ENCODE peak calls at places on chromosomes 4 and X, in nine cellular contexts. G is SJSA1, U is H9, R is endodermal cell, J is HCT116, L is GM23248, P is mammary epithelial cell, H is A549, Z is psoas muscle. B is an unnamed sample. For H3K9me3, the result is how much of the 10 kb centered on the place peaks cover.

GRCh38 chrX:71098302-71098701 is 2.7 kb downstream of the FOXO4 start:
- DNase-seq in H (peak), L (peak), Z (peak), R (peak), G (no peak), J (peak), P (no peak), U (no peak), B (peak)

GRCh38 chr4:100184787-100185186 is 5.5 kb downstream of the DDIT4L start:
- DNase-seq in Z (no peak), U (no peak), L (no peak), H (no peak), P (no peak), J (no peak), G (no peak), R (no peak), B (no peak)

GRCh38 chrX:7985568-7985967 is 58.4 kb upstream of the PNPLA4 start:
- DNase-seq in G (no peak), H (no peak), R (no peak), P (peak), Z (no peak), J (no peak), L (peak), U (no peak), B (no peak)

GRCh38 chr4:19735012-19735411 is 516.7 kb upstream of the SLIT2 start:
- DNase-seq in H (no peak), Z (no peak), G (no peak), J (no peak), P (no peak), R (no peak), L (peak), U (no peak), B (peak)

GRCh38 chr4:185902654-185903053 is 90.7 kb upstream of the SORBS2 start:
- DNase-seq in U (no peak), J (no peak), H (peak), P (peak), Z (no peak), G (no peak), L (peak), R (no peak), B (no peak)

GRCh38 chrX:53257166-53257565 is 24.2 kb downstream of the IQSEC2 start:
- DNase-seq in J (no peak), Z (no peak), G (no peak), R (no peak), U (no peak), P (no peak), L (no peak), H (no peak), B (no peak)

GRCh38 chrX:24125028-24125612 is 24.4 kb upstream of the ZFX start:
- DNase-seq in U (no peak), L (no peak), Z (no peak), P (no peak), R (no peak), G (no peak), J (no peak), H (no peak), B (no peak)

GRCh38 chr4:25030283-25031076 is at the start of gene LGI2:
- DNase-seq in G (no peak), L (peak), P (no peak), J (no peak), H (no peak), U (peak), Z (peak), R (peak), B (peak)

GRCh38 chr4:3874525-3875110 is 108.4 kb downstream of the ADRA2C start:
- DNase-seq in P (no peak), U (no peak), L (no peak), J (no peak), R (peak), Z (no peak), G (peak), H (no peak), B (no peak)

GRCh38 chrX:37942170-37942569 is 64.2 kb upstream of the SYTL5 start:
- DNase-seq in H (no peak), J (no peak), G (no peak), Z (no peak), R (no peak), L (no peak), U (no peak), P (no peak), B (no peak)

GRCh38 chr4:19684079-19684478 is 567.6 kb upstream of the SLIT2 start:
- DNase-seq in H (no peak), Z (no peak), J (no peak), L (peak), G (no peak), P (no peak), U (no peak), R (no peak), B (no peak)

GRCh38 chr4:10285028-10285427 is 168.4 kb upstream of the WDR1 start:
- DNase-seq in L (no peak), P (peak), Z (no peak), U (no peak), J (no peak), R (no peak), H (no peak), G (no peak), B (no peak)

GRCh38 chrX:9420513-9420912 is 44.3 kb upstream of the TBL1X start:
- DNase-seq in H (no peak), J (no peak), R (no peak), P (no peak), Z (no peak), G (no peak), U (no peak), L (no peak), B (peak)

GRCh38 chr4:5912614-5913019 is 19.7 kb upstream of the CRMP1 start:
- DNase-seq in G (no peak), U (peak), J (no peak), R (peak), L (no peak), P (peak), Z (no peak), H (no peak), B (no peak)

GRCh38 chrX:47515941-47516649 is 33.1 kb upstream of the ZNF41 start:
- DNase-seq in R (no peak), H (peak), P (peak), J (no peak), G (no peak), U (no peak), Z (no peak), L (peak), B (no peak)

GRCh38 chr4:16329132-16329796 is 103.0 kb upstream of the TAPT1 start:
- DNase-seq in J (no peak), H (no peak), P (no peak), L (peak), R (no peak), U (no peak), G (no peak), Z (no peak), B (no peak)

GRCh38 chr4:85725727-85726170 is 250.8 kb downstream of the ARHGAP24 start:
- DNase-seq in P (no peak), L (peak), R (no peak), Z (peak), J (no peak), G (no peak), U (no peak), H (no peak), B (peak)

GRCh38 chrX:153775293-153775595 is 5.6 kb upstream of the SRPK3 start:
- DNase-seq in L (no peak), R (no peak), P (no peak), J (no peak), G (no peak), Z (no peak), U (no peak), H (no peak), B (no peak)

GRCh38 chr4:158760866-158761265 is 8.0 kb upstream of the FNIP2 start:
- DNase-seq in H (no peak), Z (no peak), G (no peak), L (peak), R (no peak), J (no peak), P (no peak), U (no peak), B (no peak)

GRCh38 chrX:353566-354535 is 32.9 kb downstream of the PPP2R3B start:
- DNase-seq in G (no peak), Z (peak), J (no peak), L (no peak), P (no peak), H (no peak), U (no peak), R (no peak), B (no peak)

GRCh38 chr4:132417220-132417619 is 731.9 kb upstream of the PCDH10 start:
- DNase-seq in L (no peak), J (peak), H (no peak), R (no peak), Z (no peak), G (no peak), P (no peak), U (no peak), B (no peak)
- H3K9me3 ChIP-seq in L (under half), J (under half), H (under half), R (half or more), Z (under half), G (under half), P (under half), U (under half), B (under half)

GRCh38 chr4:14169460-14169859 is 541.9 kb upstream of the BOD1L1 start:
- DNase-seq in P (peak), L (peak), G (no peak), H (peak), U (no peak), R (no peak), J (no peak), Z (no peak), B (peak)

GRCh38 chr4:14165253-14165942 is 537.9 kb upstream of the BOD1L1 start:
- DNase-seq in P (no peak), J (no peak), R (no peak), Z (no peak), G (no peak), U (no peak), H (no peak), L (no peak), B (no peak)

GRCh38 chr4:14168919-14169318 is 541.4 kb upstream of the BOD1L1 start:
- DNase-seq in Z (no peak), P (peak), R (no peak), J (no peak), H (peak), U (no peak), G (no peak), L (peak), B (peak)

GRCh38 chr4:14167876-14168510 is 540.5 kb upstream of the BOD1L1 start:
- DNase-seq in L (peak), G (no peak), R (no peak), Z (no peak), J (no peak), P (peak), U (no peak), H (no peak), B (peak)
- H3K27ac ChIP-seq in L (no peak), G (no peak), R (no peak), Z (no peak), J (no peak), P (peak), U (no peak), H (peak), B (no peak)

DNA sequence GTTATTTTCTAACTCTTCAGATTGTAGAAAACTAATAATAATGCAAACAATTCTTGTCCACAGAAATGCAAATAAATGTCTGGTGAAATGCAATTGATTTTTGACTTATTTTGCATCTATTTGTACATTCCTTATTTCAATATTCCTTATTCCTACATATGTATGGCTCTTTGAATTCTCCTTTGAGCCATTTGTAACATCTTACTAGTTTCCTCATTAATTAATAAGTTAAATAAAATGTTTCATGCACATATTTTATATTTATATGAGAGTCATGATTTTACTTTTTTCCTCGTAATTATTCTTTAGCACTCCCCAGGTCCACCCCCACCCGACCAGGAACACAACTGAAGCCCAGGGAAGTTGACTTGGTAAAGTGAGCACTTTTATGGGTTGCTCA is 2.7 kb upstream of the FTHL17 start:
- DNase-seq in H (no peak), P (no peak), L (no peak), R (no peak), Z (no peak), G (no peak), J (no peak), U (no peak), B (no peak)
- H3K9me3 ChIP-seq in H (under half), P (under half), L (under half), R (under half), Z (under half), G (under half), J (under half), U (under half), B (under half)

GRCh38 chrX:110021180-110022022 is 18.5 kb downstream of the TMEM164 start:
- DNase-seq in L (peak), U (no peak), H (no peak), R (no peak), G (peak), P (no peak), Z (no peak), J (no peak), B (no peak)

GRCh38 chrX:110026099-110026844 is 23.4 kb downstream of the TMEM164 start:
- DNase-seq in J (no peak), L (peak), R (no peak), U (no peak), P (peak), G (no peak), H (peak), Z (no peak), B (no peak)

GRCh38 chrX:110022555-110023448 is 19.9 kb downstream of the TMEM164 start:
- DNase-seq in H (no peak), U (no peak), Z (no peak), G (no peak), R (no peak), P (no peak), J (no peak), L (no peak), B (no peak)
- H3K27ac ChIP-seq in H (no peak), U (no peak), Z (peak), G (peak), R (no peak), P (no peak), J (no peak), L (no peak), B (no peak)

GRCh38 chr4:7697821-7698220 is 241.8 kb downstream of the AFAP1 start:
- DNase-seq in J (no peak), Z (no peak), L (no peak), H (no peak), G (no peak), U (no peak), R (no peak), P (no peak), B (no peak)
- H3K9me3 ChIP-seq in J (under half), Z (under half), L (under half), H (under half), G (under half), U (under half), R (under half), P (under half), B (under half)